ENCODE peak calls at places on chromosomes 6 and 20, in nine cellular contexts. R is glutamatergic neuron, C is fibroblast of pulmonary artery, A is HFFc6, G is RWPE1, V is HFF-Myc, X is H1, M is SK-N-SH, B is mammary epithelial cell. N is an unnamed sample.

GRCh38 chr20:5945963-5946362 is 4.4 kb downstream of the TRMT6 start:
- DNase-seq in R (no peak), C (peak; percentile 64), A (peak; percentile 68), G (peak; percentile 81), V (peak; percentile 53), X (no peak), M (no peak), B (peak; percentile 86), N (no peak)

GRCh38 chr20:57807418-57808265 is 97.8 kb upstream of the PMEPA1 start:
- DNase-seq in R (no peak), C (no peak), A (no peak), G (no peak), V (no peak), X (no peak), M (no peak), B (peak; percentile 29), N (no peak)

GRCh38 chr20:57351042-57351783 is at the start of gene RAE1:
- DNase-seq in R (peak; percentile 95), C (peak; percentile 94), A (peak; percentile 91), G (peak; percentile 90), V (peak; percentile 80), X (peak; percentile 90), M (peak; percentile 88), B (peak; percentile 88), N (peak; percentile 67)

GRCh38 chr6:4756247-4756646 is 20.0 kb upstream of the CDYL start:
- DNase-seq in R (no peak), C (no peak), A (no peak), G (no peak), V (no peak), X (no peak), M (no peak), B (no peak), N (no peak)

GRCh38 chr20:64277571-64278318 is 22.2 kb downstream of the PCMTD2 start:
- DNase-seq in R (no peak), C (no peak), A (no peak), G (no peak), V (no peak), X (no peak), M (no peak), B (no peak), N (no peak)

GRCh38 chr6:151067684-151068596 is 171.8 kb upstream of the AKAP12 start:
- DNase-seq in R (no peak), C (peak; percentile 92), A (peak; percentile 98), G (peak; percentile 68), V (peak; percentile 58), X (peak; percentile 33), M (no peak), B (peak; percentile 91), N (no peak)

GRCh38 chr20:7003598-7003997 is 236.1 kb downstream of the BMP2 start:
- DNase-seq in R (no peak), C (peak; percentile 5), A (no peak), G (peak; percentile 27), V (no peak), X (no peak), M (no peak), B (peak; percentile 91), N (no peak)

GRCh38 chr20:32207211-32207625 is 325 bp downstream of the PLAGL2 start:
- DNase-seq in R (no peak), C (no peak), A (no peak), G (no peak), V (no peak), X (no peak), M (no peak), B (no peak), N (no peak)

GRCh38 chr6:14187408-14187807 is 69.8 kb downstream of the CD83 start:
- DNase-seq in R (no peak), C (no peak), A (no peak), G (no peak), V (no peak), X (no peak), M (no peak), B (no peak), N (no peak)

DNA sequence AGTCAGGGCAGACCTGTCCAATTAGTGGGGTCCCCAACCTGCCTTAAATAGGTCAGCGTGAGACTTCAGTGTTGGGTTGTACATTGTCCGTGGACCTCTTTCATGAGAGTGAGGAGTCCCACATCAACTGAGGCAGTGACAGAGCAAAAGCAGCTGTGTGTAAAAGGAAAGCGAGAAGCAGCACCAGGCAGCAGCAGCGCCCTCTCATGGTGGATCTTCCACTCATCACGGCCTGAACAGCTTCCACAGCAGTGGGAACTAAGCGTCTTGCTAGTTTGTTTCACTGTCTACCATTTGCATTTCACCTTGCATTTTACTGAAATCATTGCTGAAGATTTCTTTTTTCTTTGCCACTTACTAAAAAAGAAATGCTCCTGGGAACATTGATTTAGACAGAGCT is 333.8 kb downstream of the PKHD1 start:
- DNase-seq in R (peak; percentile 67), C (no peak), A (no peak), G (no peak), V (no peak), X (peak; percentile 82), M (no peak), B (peak; percentile 10), N (no peak)
- TF ChIP-seq CTCF in R (peak; percentile 66), C (no peak), A (no peak), G (no peak), V (no peak), X (peak; percentile 94), M (peak; percentile 57), B (peak; percentile 68), N (peak; percentile 49)

DNA sequence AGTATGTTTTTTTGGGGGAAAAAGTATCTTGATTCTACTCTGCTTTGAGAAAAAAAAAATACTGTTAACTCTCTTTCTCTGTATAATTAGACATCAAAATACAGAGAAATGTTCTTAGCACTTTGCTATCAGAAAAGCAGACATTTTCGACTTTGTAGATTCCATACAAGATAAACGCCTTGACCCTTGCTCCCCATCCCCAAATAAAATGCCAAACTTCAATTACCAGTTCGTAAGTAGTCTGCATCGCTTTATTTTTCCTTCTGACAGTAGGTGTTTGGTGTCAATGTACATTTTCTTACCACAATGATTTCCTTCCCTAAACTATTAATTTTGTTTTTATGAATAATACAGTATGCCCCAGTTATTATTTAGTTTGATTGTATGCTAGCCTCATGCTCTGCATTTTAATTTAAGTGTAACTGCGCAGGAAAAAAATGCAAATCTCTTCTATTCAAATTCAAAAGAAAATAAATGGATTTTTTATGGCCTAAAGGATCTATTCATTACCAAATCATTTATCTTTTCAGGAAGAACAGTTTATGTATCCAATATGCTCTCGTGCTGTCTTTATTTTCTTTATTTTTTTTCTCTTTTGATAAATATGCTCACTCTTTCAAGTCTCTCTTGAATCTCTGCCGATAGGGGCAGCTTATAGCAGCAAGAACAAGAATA is 84.8 kb upstream of the ZNF217 start:
- DNase-seq in R (no peak), C (no peak), A (no peak), G (no peak), V (no peak), X (no peak), M (no peak), B (no peak), N (no peak)
- TF ChIP-seq CTCF in R (no peak), C (peak; percentile 26), A (peak; percentile 45), G (no peak), V (no peak), X (no peak), M (peak; percentile 24), B (no peak), N (no peak)

GRCh38 chr6:18265787-18266523 is 1.6 kb upstream of the DEK start:
- DNase-seq in R (no peak), C (no peak), A (no peak), G (no peak), V (no peak), X (no peak), M (no peak), B (no peak), N (no peak)

GRCh38 chr6:18263561-18264337 is 581 bp downstream of the DEK start:
- DNase-seq in R (peak; percentile 67), C (peak; percentile 62), A (no peak), G (peak; percentile 48), V (no peak), X (peak; percentile 66), M (peak; percentile 92), B (peak; percentile 62), N (no peak)

GRCh38 chr6:18265099-18265372 is 706 bp upstream of the DEK start:
- DNase-seq in R (no peak), C (no peak), A (no peak), G (no peak), V (no peak), X (no peak), M (peak; percentile 52), B (no peak), N (no peak)

GRCh38 chr6:18262812-18263560 is 1.3 kb downstream of the DEK start:
- DNase-seq in R (no peak), C (peak; percentile 27), A (no peak), G (no peak), V (no peak), X (no peak), M (no peak), B (peak; percentile 29), N (no peak)

GRCh38 chr6:18264338-18265098 is at the start of gene DEK:
- DNase-seq in R (peak; percentile 92), C (peak; percentile 82), A (peak; percentile 78), G (peak; percentile 86), V (peak; percentile 47), X (peak; percentile 82), M (peak; percentile 97), B (peak; percentile 74), N (peak; percentile 51)
- TF ChIP-seq CTCF in R (peak; percentile 45), C (peak; percentile 32), A (peak; percentile 77), G (peak; percentile 68), V (peak; percentile 19), X (peak; percentile 41), M (peak; percentile 52), B (peak; percentile 19), N (peak; percentile 45)

GRCh38 chr20:47296950-47297349 is 59.5 kb downstream of the ZMYND8 start:
- DNase-seq in R (no peak), C (peak; percentile 41), A (no peak), G (no peak), V (no peak), X (no peak), M (no peak), B (no peak), N (no peak)
- TF ChIP-seq CTCF in R (no peak), C (no peak), A (peak; percentile 26), G (no peak), V (no peak), X (peak; percentile 36), M (peak; percentile 38), B (no peak), N (peak; percentile 26)

GRCh38 chr6:34062815-34063214 is 83.1 kb downstream of the GRM4 start:
- DNase-seq in R (no peak), C (no peak), A (no peak), G (no peak), V (no peak), X (peak; percentile 64), M (no peak), B (no peak), N (no peak)
- TF ChIP-seq CTCF in R (peak; percentile 73), C (peak; percentile 20), A (peak; percentile 57), G (no peak), V (peak; percentile 12), X (no peak), M (peak; percentile 39), B (no peak), N (peak; percentile 12)

GRCh38 chr20:4519530-4519929 is 202.2 kb upstream of the PRND start:
- DNase-seq in R (peak; percentile 33), C (no peak), A (no peak), G (no peak), V (no peak), X (peak; percentile 84), M (peak; percentile 15), B (peak; percentile 11), N (no peak)
- TF ChIP-seq CTCF in R (peak; percentile 56), C (peak; percentile 56), A (peak; percentile 73), G (no peak), V (peak; percentile 51), X (peak; percentile 77), M (peak; percentile 56), B (peak; percentile 66), N (no peak)

GRCh38 chr20:60087563-60088105 is 129.4 kb downstream of the CDH26 start:
- DNase-seq in R (no peak), C (no peak), A (no peak), G (no peak), V (no peak), X (no peak), M (no peak), B (no peak), N (no peak)
- TF ChIP-seq CTCF in R (no peak), C (no peak), A (no peak), G (no peak), V (no peak), X (no peak), M (no peak), B (no peak), N (no peak)